ENCODE peak calls at places on chromosomes 16 and 17, in four cellular contexts. A is K562, G is HepG2, M is H1. N is an unnamed sample.

GRCh38 chr17:10805911-10806310 is 2.0 kb upstream of the TMEM238L start:
- DNase-seq in G (no peak), A (no peak), M (no peak), N (no peak)

GRCh38 chr17:5078106-5079028 is at the start of gene ZFP3:
- DNase-seq in M (peak), A (no peak), G (no peak), N (peak)

GRCh38 chr16:85541181-85541580 is 71.9 kb upstream of the GSE1 start:
- DNase-seq in M (no peak), A (no peak), G (no peak), N (no peak)

GRCh38 chr16:64398795-64399194 is 723.1 kb downstream of the CDH11 start:
- DNase-seq in G (no peak), A (no peak), M (no peak), N (no peak)

GRCh38 chr16:75565640-75566039 is 539 bp upstream of the GABARAPL2 start:
- DNase-seq in G (no peak), M (no peak), A (no peak), N (no peak)

GRCh38 chr16:1909661-1910231 is 8.5 kb downstream of the HS3ST6 start:
- DNase-seq in G (no peak), M (no peak), A (peak), N (no peak)

GRCh38 chr16:57265850-57266530 is 18.5 kb downstream of the PLLP start:
- DNase-seq in A (peak), M (no peak), G (no peak), N (no peak)

GRCh38 chr17:4142107-4142900 is 526 bp downstream of the ZZEF1 start:
- DNase-seq in A (no peak), M (no peak), G (peak), N (peak)

GRCh38 chr17:7997186-7997585 is 5.2 kb upstream of the GUCY2D start:
- DNase-seq in A (no peak), M (no peak), G (peak), N (peak)

GRCh38 chr16:6446370-6446769 is 886.3 kb upstream of the RBFOX1 start:
- DNase-seq in G (no peak), M (no peak), A (no peak), N (no peak)

GRCh38 chr17:27296427-27296979 is 2.6 kb downstream of the WSB1 start:
- DNase-seq in G (no peak), M (no peak), A (no peak), N (peak)

GRCh38 chr17:56947741-56948140 is 13.1 kb downstream of the COIL start:
- DNase-seq in A (no peak), M (no peak), G (no peak), N (no peak)

GRCh38 chr17:4583796-4584124 is 569 bp upstream of the SMTNL2 start:
- DNase-seq in M (peak), A (peak), G (no peak), N (peak)

GRCh38 chr17:42852351-42852750 is 1.4 kb downstream of the AOC3 start:
- DNase-seq in A (no peak), M (no peak), G (no peak), N (no peak)

GRCh38 chr16:68739964-68740627 is 3.0 kb downstream of the CDH1 start:
- DNase-seq in A (no peak), G (peak), M (no peak), N (peak)

GRCh38 chr17:49450735-49451134 is 36.1 kb upstream of the PHB1 start:
- DNase-seq in M (no peak), A (no peak), G (no peak), N (no peak)

GRCh38 chr17:77802811-77803220 is 155.7 kb upstream of the TNRC6C start:
- DNase-seq in A (no peak), M (peak), G (no peak), N (no peak)

GRCh38 chr17:76866774-76867577 is 1.2 kb upstream of the MGAT5B start:
- DNase-seq in G (no peak), A (no peak), M (no peak), N (no peak)

GRCh38 chr16:52408197-52408845 is 138.6 kb downstream of the TOX3 start:
- DNase-seq in A (no peak), M (no peak), G (peak), N (no peak)

GRCh38 chr16:46833465-46833810 is 2.5 kb upstream of the C16orf87 start:
- DNase-seq in A (no peak), M (no peak), G (no peak), N (no peak)

GRCh38 chr16:74281285-74281684 is 15.3 kb upstream of the PSMD7 start:
- DNase-seq in M (no peak), G (no peak), A (no peak), N (no peak)

GRCh38 chr16:49632111-49632797 is 223.7 kb downstream of the ZNF423 start:
- DNase-seq in A (no peak), G (no peak), M (no peak), N (no peak)

GRCh38 chr16:24409045-24409444 is 130.3 kb upstream of the RBBP6 start:
- DNase-seq in A (no peak), M (no peak), G (no peak), N (peak)

GRCh38 chr17:57292086-57292485 is 35.8 kb downstream of the MSI2 start:
- DNase-seq in G (no peak), M (no peak), A (no peak), N (no peak)

GRCh38 chr16:88469615-88470395 is 16.7 kb downstream of the ZFPM1 start:
- DNase-seq in G (no peak), M (no peak), A (no peak), N (no peak)

GRCh38 chr16:87945351-87946042 is 5.7 kb upstream of the BANP start:
- DNase-seq in M (no peak), A (no peak), G (no peak), N (peak)

GRCh38 chr17:3972281-3972731 is 8.1 kb upstream of the ATP2A3 start:
- DNase-seq in A (no peak), M (no peak), G (no peak), N (no peak)

GRCh38 chr17:81392909-81393654 is 2.2 kb upstream of the BAHCC1 start:
- DNase-seq in A (peak), G (no peak), M (peak), N (peak)

DNA sequence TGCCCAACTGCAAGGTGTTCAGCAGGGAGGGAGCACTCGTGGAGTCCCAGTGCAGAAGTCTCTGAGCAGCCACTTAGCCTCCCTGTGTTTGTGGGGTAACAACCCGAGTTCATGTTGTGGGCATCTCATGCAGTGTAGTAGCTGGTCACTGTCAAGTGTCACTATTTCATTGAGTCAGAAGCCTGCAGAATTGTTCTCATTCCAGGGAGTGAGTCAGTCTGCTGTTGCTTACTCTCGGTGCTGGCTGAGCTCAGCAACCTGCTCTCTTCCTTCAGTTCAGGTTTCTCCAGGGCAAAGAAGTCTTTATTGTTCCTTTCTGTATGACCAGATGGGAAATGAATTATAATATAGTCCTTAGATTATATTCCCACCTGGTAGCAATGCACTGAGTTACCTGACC is 24.1 kb downstream of the HMOX2 start:
- DNase-seq in G (peak), M (no peak), A (no peak), N (peak)
- TF ChIP-seq CHD2 in G (no peak), M (no peak), A (no peak), N (no peak)

DNA sequence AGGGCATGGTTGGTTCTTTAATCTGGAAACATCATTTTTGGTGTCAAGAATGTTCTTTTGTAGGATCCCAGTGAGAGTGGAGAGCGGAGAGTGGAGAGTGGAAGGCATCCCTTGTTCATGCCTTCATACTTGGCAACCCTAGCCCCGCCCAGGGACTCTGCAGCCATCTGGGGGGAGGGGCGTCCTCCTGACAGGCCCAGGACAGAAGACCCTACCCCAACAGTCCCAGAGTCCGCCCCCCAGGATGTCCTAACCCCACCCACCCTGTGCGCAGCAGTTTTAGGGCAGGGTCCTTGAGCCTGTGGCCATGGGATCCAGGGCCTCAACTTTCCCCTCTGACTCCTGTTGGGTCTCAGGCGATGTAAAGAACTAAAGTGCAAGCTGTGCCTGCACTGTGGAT is 4.5 kb downstream of the SLC26A11 start:
- DNase-seq in G (no peak), A (no peak), M (no peak), N (no peak)
- TF ChIP-seq CHD2 in G (no peak), A (no peak), M (no peak), N (no peak)

GRCh38 chr16:73214825-73215481 is 167.0 kb upstream of the ZFHX3 start:
- DNase-seq in A (no peak), G (no peak), M (no peak), N (no peak)
- TF ChIP-seq CHD2 in A (no peak), G (no peak), M (no peak), N (no peak)

DNA sequence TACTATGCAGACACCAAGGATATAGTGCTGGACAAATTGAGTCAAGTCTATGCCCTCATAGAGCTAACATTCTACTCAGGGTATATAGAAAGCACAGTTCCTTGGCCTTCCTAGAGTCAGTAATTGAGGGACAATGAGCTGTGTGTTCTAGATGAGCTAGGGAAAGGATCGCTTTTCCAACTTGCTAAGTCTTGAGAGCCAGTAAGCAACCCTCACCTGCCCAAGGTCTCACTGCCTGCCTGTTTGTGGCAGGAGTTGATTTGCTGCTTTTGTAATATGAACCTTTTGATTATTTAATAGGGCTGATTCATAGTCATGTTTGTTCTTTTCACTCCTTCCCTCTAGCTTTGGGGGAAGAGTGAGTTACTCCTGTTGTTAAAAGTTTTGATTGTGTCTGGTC is 6.5 kb downstream of the DDX42 start:
- DNase-seq in M (no peak), G (no peak), A (no peak), N (no peak)
- TF ChIP-seq CHD2 in M (no peak), G (no peak), A (no peak), N (no peak)

GRCh38 chr17:73018599-73018998 is 73.9 kb downstream of the SLC39A11 start:
- DNase-seq in A (no peak), M (no peak), G (no peak), N (no peak)
- TF ChIP-seq CHD2 in A (no peak), M (no peak), G (no peak), N (no peak)